ENCODE peak calls at places on chromosomes 13 and 19, in eight cellular contexts. One of them, this sample, is unnamed. For H3K9me3, the result is how much of the 10 kb centered on the place peaks cover.

GRCh38 chr19:28217064-28217463 is 995.9 kb downstream of the UQCRFS1 start:
- DNase-seq in body of pancreas: no peak
- DNase-seq in AG04450: no peak
- DNase-seq in Caco-2: no peak
- DNase-seq in gastrocnemius medialis: no peak
- DNase-seq in endodermal cell: peak
- DNase-seq in breast epithelium: no peak
- DNase-seq in CD8-positive, alpha-beta memory T cell: no peak
- DNase-seq in this sample: no peak

GRCh38 chr13:72145383-72145782 is 278.4 kb upstream of the DACH1 start:
- DNase-seq in endodermal cell: no peak
- DNase-seq in AG04450: no peak
- DNase-seq in Caco-2: no peak
- DNase-seq in body of pancreas: no peak
- DNase-seq in breast epithelium: no peak
- DNase-seq in gastrocnemius medialis: no peak
- DNase-seq in CD8-positive, alpha-beta memory T cell: no peak
- DNase-seq in this sample: no peak

GRCh38 chr13:29100739-29101138 is 280.6 kb downstream of the MTUS2 start:
- DNase-seq in AG04450: no peak
- DNase-seq in breast epithelium: no peak
- DNase-seq in gastrocnemius medialis: no peak
- DNase-seq in CD8-positive, alpha-beta memory T cell: no peak
- DNase-seq in Caco-2: no peak
- DNase-seq in endodermal cell: no peak
- DNase-seq in body of pancreas: no peak
- DNase-seq in this sample: no peak

GRCh38 chr19:1115646-1116420 is 12.0 kb downstream of the GPX4 start:
- DNase-seq in AG04450: no peak
- DNase-seq in body of pancreas: no peak
- DNase-seq in endodermal cell: no peak
- DNase-seq in Caco-2: no peak
- DNase-seq in gastrocnemius medialis: no peak
- DNase-seq in CD8-positive, alpha-beta memory T cell: no peak
- DNase-seq in breast epithelium: no peak
- DNase-seq in this sample: no peak

GRCh38 chr19:16323532-16323931 is 1.1 kb upstream of the KLF2 start:
- DNase-seq in Caco-2: no peak
- DNase-seq in endodermal cell: no peak
- DNase-seq in CD8-positive, alpha-beta memory T cell: no peak
- DNase-seq in breast epithelium: no peak
- DNase-seq in AG04450: no peak
- DNase-seq in gastrocnemius medialis: no peak
- DNase-seq in body of pancreas: no peak
- DNase-seq in this sample: no peak

GRCh38 chr19:45884682-45885555 is 1.0 kb downstream of the IRF2BP1 start:
- DNase-seq in body of pancreas: peak
- DNase-seq in breast epithelium: no peak
- DNase-seq in gastrocnemius medialis: no peak
- DNase-seq in CD8-positive, alpha-beta memory T cell: no peak
- DNase-seq in Caco-2: peak
- DNase-seq in endodermal cell: peak
- DNase-seq in AG04450: no peak
- DNase-seq in this sample: no peak

GRCh38 chr19:2294377-2295335 is 12.7 kb upstream of the PEAK3 start:
- DNase-seq in gastrocnemius medialis: no peak
- DNase-seq in endodermal cell: no peak
- DNase-seq in Caco-2: no peak
- DNase-seq in body of pancreas: no peak
- DNase-seq in breast epithelium: no peak
- DNase-seq in AG04450: no peak
- DNase-seq in CD8-positive, alpha-beta memory T cell: no peak
- DNase-seq in this sample: no peak

GRCh38 chr13:94595006-94595942 is 678 bp downstream of the TGDS start:
- DNase-seq in gastrocnemius medialis: no peak
- DNase-seq in endodermal cell: peak
- DNase-seq in body of pancreas: peak
- DNase-seq in CD8-positive, alpha-beta memory T cell: no peak
- DNase-seq in AG04450: no peak
- DNase-seq in Caco-2: peak
- DNase-seq in breast epithelium: no peak
- DNase-seq in this sample: no peak

GRCh38 chr13:31437975-31438374 is 238.2 kb downstream of the B3GLCT start:
- DNase-seq in Caco-2: no peak
- DNase-seq in gastrocnemius medialis: no peak
- DNase-seq in AG04450: no peak
- DNase-seq in CD8-positive, alpha-beta memory T cell: no peak
- DNase-seq in endodermal cell: no peak
- DNase-seq in breast epithelium: no peak
- DNase-seq in body of pancreas: no peak
- DNase-seq in this sample: no peak

GRCh38 chr13:49495783-49496762 is at the start of gene PHF11:
- DNase-seq in endodermal cell: peak
- DNase-seq in AG04450: no peak
- DNase-seq in Caco-2: peak
- DNase-seq in gastrocnemius medialis: peak
- DNase-seq in CD8-positive, alpha-beta memory T cell: peak
- DNase-seq in breast epithelium: peak
- DNase-seq in body of pancreas: peak
- DNase-seq in this sample: peak

GRCh38 chr19:11136400-11137101 is 19.0 kb downstream of the SPC24 start:
- DNase-seq in CD8-positive, alpha-beta memory T cell: no peak
- DNase-seq in body of pancreas: no peak
- DNase-seq in Caco-2: no peak
- DNase-seq in gastrocnemius medialis: no peak
- DNase-seq in endodermal cell: no peak
- DNase-seq in AG04450: no peak
- DNase-seq in breast epithelium: no peak
- DNase-seq in this sample: no peak

GRCh38 chr13:40342461-40342860 is 324.0 kb downstream of the FOXO1 start:
- DNase-seq in breast epithelium: no peak
- DNase-seq in AG04450: no peak
- DNase-seq in gastrocnemius medialis: peak
- DNase-seq in endodermal cell: no peak
- DNase-seq in body of pancreas: no peak
- DNase-seq in Caco-2: no peak
- DNase-seq in CD8-positive, alpha-beta memory T cell: no peak
- DNase-seq in this sample: no peak
- H3K4me3 ChIP-seq in breast epithelium: no peak
- H3K4me3 ChIP-seq in AG04450: no peak
- H3K4me3 ChIP-seq in gastrocnemius medialis: no peak
- H3K4me3 ChIP-seq in endodermal cell: no peak
- H3K4me3 ChIP-seq in body of pancreas: no peak
- H3K4me3 ChIP-seq in Caco-2: no peak
- H3K4me3 ChIP-seq in CD8-positive, alpha-beta memory T cell: no peak
- H3K4me3 ChIP-seq in this sample: no peak

DNA sequence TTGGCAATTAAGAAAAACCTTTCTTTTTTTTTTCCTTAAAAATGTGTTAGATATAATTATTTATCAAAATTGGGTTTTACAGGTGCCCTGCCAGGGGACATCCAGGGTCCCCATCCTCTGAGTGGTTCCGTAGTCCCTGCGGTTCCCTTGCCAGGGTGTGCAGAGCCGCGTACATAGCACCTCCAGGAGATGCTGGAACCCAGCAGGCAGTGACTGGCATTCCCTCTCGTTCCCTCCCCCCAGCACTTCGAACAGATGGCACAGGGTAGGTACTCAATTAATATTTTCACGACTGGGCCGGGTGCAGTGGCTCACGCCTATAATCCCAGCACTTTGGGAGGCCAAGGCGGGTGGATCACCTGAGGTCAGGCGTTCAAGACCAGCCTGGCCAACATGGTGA is 82.0 kb downstream of the COL4A1 start:
- DNase-seq in body of pancreas: no peak
- DNase-seq in endodermal cell: no peak
- DNase-seq in Caco-2: no peak
- DNase-seq in breast epithelium: no peak
- DNase-seq in AG04450: no peak
- DNase-seq in CD8-positive, alpha-beta memory T cell: no peak
- DNase-seq in gastrocnemius medialis: no peak
- DNase-seq in this sample: no peak
- H3K9me3 ChIP-seq in body of pancreas: under half
- H3K9me3 ChIP-seq in endodermal cell: under half
- H3K9me3 ChIP-seq in Caco-2: under half
- H3K9me3 ChIP-seq in breast epithelium: under half
- H3K9me3 ChIP-seq in AG04450: under half
- H3K9me3 ChIP-seq in CD8-positive, alpha-beta memory T cell: under half
- H3K9me3 ChIP-seq in gastrocnemius medialis: under half
- H3K9me3 ChIP-seq in this sample: under half

DNA sequence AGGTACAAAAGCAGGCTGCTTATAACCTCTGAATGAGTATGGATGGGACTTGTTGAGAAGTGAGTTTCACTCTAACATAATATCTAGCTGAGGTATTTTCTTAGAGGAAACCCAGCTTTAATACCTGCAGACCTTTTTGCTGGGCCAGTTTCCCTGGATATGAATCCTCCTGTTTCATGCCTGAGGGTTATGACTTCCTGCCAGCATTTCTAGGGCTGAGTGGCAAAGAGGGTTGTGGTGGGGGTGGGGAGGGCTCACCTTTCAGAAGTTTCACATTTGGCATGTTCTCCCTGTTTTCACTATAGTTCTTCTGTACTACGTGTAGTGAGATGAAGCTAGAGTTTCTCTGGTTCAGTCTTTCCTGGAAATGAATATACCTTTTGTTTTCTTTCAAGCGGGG is 73.7 kb downstream of the LACC1 start:
- DNase-seq in breast epithelium: no peak
- DNase-seq in CD8-positive, alpha-beta memory T cell: no peak
- DNase-seq in gastrocnemius medialis: no peak
- DNase-seq in endodermal cell: no peak
- DNase-seq in AG04450: no peak
- DNase-seq in body of pancreas: no peak
- DNase-seq in Caco-2: no peak
- DNase-seq in this sample: no peak
- H3K4me3 ChIP-seq in breast epithelium: no peak
- H3K4me3 ChIP-seq in CD8-positive, alpha-beta memory T cell: no peak
- H3K4me3 ChIP-seq in gastrocnemius medialis: no peak
- H3K4me3 ChIP-seq in endodermal cell: no peak
- H3K4me3 ChIP-seq in AG04450: no peak
- H3K4me3 ChIP-seq in body of pancreas: no peak
- H3K4me3 ChIP-seq in Caco-2: no peak
- H3K4me3 ChIP-seq in this sample: no peak

DNA sequence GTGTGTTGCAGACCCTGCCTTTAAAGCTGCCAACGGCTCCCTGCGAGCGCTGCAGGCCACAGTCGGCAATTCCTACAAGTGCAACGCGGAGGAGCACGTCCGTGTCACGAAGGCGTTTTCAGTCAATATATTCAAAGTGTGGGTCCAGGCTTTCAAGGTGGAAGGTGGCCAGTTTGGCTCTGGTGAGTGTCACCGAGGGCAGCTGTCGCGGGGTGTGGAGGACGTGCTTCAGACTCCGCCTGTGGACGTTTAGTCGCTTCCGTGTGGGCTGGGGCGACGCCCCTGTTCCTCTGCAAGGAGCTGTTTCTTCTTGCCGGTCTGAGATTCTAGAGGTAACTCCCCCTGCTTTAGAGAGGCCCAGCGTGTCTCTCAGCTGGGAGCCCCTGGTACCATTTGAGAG is 24.5 kb downstream of the LAMP1 start:
- DNase-seq in endodermal cell: peak
- DNase-seq in Caco-2: no peak
- DNase-seq in breast epithelium: no peak
- DNase-seq in CD8-positive, alpha-beta memory T cell: no peak
- DNase-seq in AG04450: no peak
- DNase-seq in body of pancreas: no peak
- DNase-seq in gastrocnemius medialis: no peak
- DNase-seq in this sample: no peak
- H3K9me3 ChIP-seq in endodermal cell: under half
- H3K9me3 ChIP-seq in Caco-2: under half
- H3K9me3 ChIP-seq in breast epithelium: under half
- H3K9me3 ChIP-seq in CD8-positive, alpha-beta memory T cell: under half
- H3K9me3 ChIP-seq in AG04450: under half
- H3K9me3 ChIP-seq in body of pancreas: under half
- H3K9me3 ChIP-seq in gastrocnemius medialis: under half
- H3K9me3 ChIP-seq in this sample: under half

GRCh38 chr19:3970808-3971598 is at the start of gene DAPK3:
- DNase-seq in CD8-positive, alpha-beta memory T cell: peak
- DNase-seq in endodermal cell: peak
- DNase-seq in gastrocnemius medialis: peak
- DNase-seq in breast epithelium: peak
- DNase-seq in AG04450: peak
- DNase-seq in body of pancreas: peak
- DNase-seq in Caco-2: peak
- DNase-seq in this sample: peak

GRCh38 chr19:3966051-3967017 is 4.6 kb downstream of the DAPK3 start:
- DNase-seq in Caco-2: no peak
- DNase-seq in endodermal cell: no peak
- DNase-seq in body of pancreas: peak
- DNase-seq in gastrocnemius medialis: no peak
- DNase-seq in breast epithelium: no peak
- DNase-seq in AG04450: no peak
- DNase-seq in CD8-positive, alpha-beta memory T cell: no peak
- DNase-seq in this sample: no peak

GRCh38 chr19:3968556-3969434 is 2.1 kb downstream of the DAPK3 start:
- DNase-seq in endodermal cell: peak
- DNase-seq in gastrocnemius medialis: peak
- DNase-seq in Caco-2: peak
- DNase-seq in AG04450: peak
- DNase-seq in body of pancreas: peak
- DNase-seq in breast epithelium: peak
- DNase-seq in CD8-positive, alpha-beta memory T cell: no peak
- DNase-seq in this sample: peak

GRCh38 chr19:3970313-3970807 is 539 bp downstream of the DAPK3 start:
- DNase-seq in Caco-2: no peak
- DNase-seq in gastrocnemius medialis: no peak
- DNase-seq in body of pancreas: no peak
- DNase-seq in AG04450: no peak
- DNase-seq in CD8-positive, alpha-beta memory T cell: no peak
- DNase-seq in endodermal cell: peak
- DNase-seq in breast epithelium: no peak
- DNase-seq in this sample: no peak

GRCh38 chr19:3969435-3970312 is 1.2 kb downstream of the DAPK3 start:
- DNase-seq in Caco-2: peak
- DNase-seq in AG04450: peak
- DNase-seq in body of pancreas: no peak
- DNase-seq in CD8-positive, alpha-beta memory T cell: no peak
- DNase-seq in breast epithelium: no peak
- DNase-seq in gastrocnemius medialis: peak
- DNase-seq in endodermal cell: peak
- DNase-seq in this sample: peak
- H3K4me3 ChIP-seq in Caco-2: peak
- H3K4me3 ChIP-seq in AG04450: peak
- H3K4me3 ChIP-seq in body of pancreas: no peak
- H3K4me3 ChIP-seq in CD8-positive, alpha-beta memory T cell: peak
- H3K4me3 ChIP-seq in breast epithelium: peak
- H3K4me3 ChIP-seq in gastrocnemius medialis: peak
- H3K4me3 ChIP-seq in endodermal cell: peak
- H3K4me3 ChIP-seq in this sample: peak

GRCh38 chr19:52110780-52111179 is 15.2 kb upstream of the ZNF841 start:
- DNase-seq in gastrocnemius medialis: no peak
- DNase-seq in endodermal cell: no peak
- DNase-seq in breast epithelium: no peak
- DNase-seq in AG04450: no peak
- DNase-seq in body of pancreas: no peak
- DNase-seq in Caco-2: no peak
- DNase-seq in CD8-positive, alpha-beta memory T cell: no peak
- DNase-seq in this sample: no peak
- H3K9me3 ChIP-seq in gastrocnemius medialis: under half
- H3K9me3 ChIP-seq in endodermal cell: half or more
- H3K9me3 ChIP-seq in breast epithelium: half or more
- H3K9me3 ChIP-seq in AG04450: under half
- H3K9me3 ChIP-seq in body of pancreas: under half
- H3K9me3 ChIP-seq in Caco-2: half or more
- H3K9me3 ChIP-seq in CD8-positive, alpha-beta memory T cell: half or more
- H3K9me3 ChIP-seq in this sample: half or more

This sample was measured in ascending aorta.